ENCODE peak calls at places on chromosomes 5 and 9, in eight cellular contexts. M is ELR; F is astrocyte of the cerebellum; W is pancreas; U is AML-193; A is body of pancreas; S is HEK293T; Y is activated T-helper 1 cell treated with anti-CD3 and anti-CD28 coated beads, Interleukin-12 subunit alpha, Interleukin-12 subunit beta, Interleukin-2, Interleukin-4 antibody, amounts not matched to agents 30 ng/mL and 10 ng/mL and 1 ng/mL, durations not matched to agents 14 hours and 24 hours and 36 hours. O is an unnamed sample.

GRCh38 chr5:3740546-3741371 is 145.1 kb downstream of the IRX1 start:
- DNase-seq in F (peak), A (no peak), S (no peak), W (no peak), U (no peak), M (no peak), Y (no peak), O (no peak)

GRCh38 chr5:149853019-149853648 is 91.5 kb downstream of the PDE6A start:
- DNase-seq in Y (peak), F (peak), A (peak), W (peak), U (peak), S (peak), M (peak), O (peak)

GRCh38 chr9:126856326-126856877 is 4.0 kb upstream of the ZBTB34 start:
- DNase-seq in M (no peak), S (no peak), Y (no peak), W (no peak), F (no peak), A (no peak), U (no peak), O (no peak)

GRCh38 chr5:30156156-30156555 is 1037.3 kb upstream of the CDH6 start:
- DNase-seq in M (no peak), Y (no peak), U (no peak), W (no peak), A (no peak), F (peak), S (no peak), O (no peak)

GRCh38 chr5:14133394-14133793 is 9.7 kb upstream of the TRIO start:
- DNase-seq in M (no peak), U (no peak), Y (no peak), W (no peak), S (no peak), F (no peak), A (no peak), O (no peak)

GRCh38 chr5:150473673-150474358 is 24.3 kb upstream of the RPS14 start:
- DNase-seq in F (peak), S (no peak), Y (no peak), W (no peak), A (no peak), U (no peak), M (peak), O (no peak)

GRCh38 chr9:94553029-94553938 is 1.6 kb upstream of the PCAT7 start:
- DNase-seq in S (no peak), F (no peak), W (no peak), M (no peak), Y (no peak), A (peak), U (no peak), O (no peak)

GRCh38 chr9:121773954-121774714 is 122.7 kb downstream of the DAB2IP start:
- DNase-seq in Y (no peak), A (no peak), M (no peak), W (no peak), U (no peak), F (no peak), S (no peak), O (no peak)

GRCh38 chr9:91452844-91453243 is 29.2 kb upstream of the NFIL3 start:
- DNase-seq in A (no peak), U (no peak), F (no peak), W (no peak), M (no peak), S (no peak), Y (no peak), O (no peak)

GRCh38 chr5:88719434-88719833 is 163.6 kb downstream of the MEF2C start:
- DNase-seq in F (no peak), S (no peak), U (no peak), M (no peak), Y (no peak), W (no peak), A (no peak), O (no peak)

GRCh38 chr5:1006656-1007071 is 1.9 kb upstream of the NKD2 start:
- DNase-seq in W (peak), S (no peak), M (no peak), F (no peak), A (no peak), Y (no peak), U (no peak), O (no peak)